ENCODE peak calls at places on chromosomes 2 and 18, in ten cellular contexts. M is left ventricle myocardium inferior, I is PC-3, U is astrocyte of the spinal cord, B is A549, X is neural crest cell, O is AG09319, A is psoas muscle, E is mucosa of descending colon, H is prostate gland. R is an unnamed sample.

GRCh38 chr2:224398289-224398688 is 3.6 kb downstream of the FAM124B start:
- DNase-seq in X (no peak), M (no peak), U (no peak), A (no peak), B (no peak), O (no peak), I (no peak), E (no peak), H (no peak), R (no peak)

GRCh38 chr18:39672171-39672570 is 2106.6 kb upstream of the CELF4 start:
- DNase-seq in O (no peak), A (no peak), H (no peak), M (no peak), E (no peak), U (no peak), I (no peak), X (no peak), B (no peak), R (no peak)

GRCh38 chr18:45402485-45403056 is 212.7 kb upstream of the SLC14A2 start:
- DNase-seq in M (no peak), E (peak; percentile 61), U (peak; percentile 82), H (no peak), B (no peak), I (peak; percentile 83), A (no peak), O (no peak), X (no peak), R (no peak)

GRCh38 chr2:238077292-238077691 is 16.5 kb downstream of the SCLY start:
- DNase-seq in H (no peak), M (no peak), B (no peak), A (no peak), O (no peak), E (no peak), I (no peak), X (no peak), U (no peak), R (no peak)

GRCh38 chr18:56891116-56891515 is 240.0 kb downstream of the WDR7 start:
- DNase-seq in X (no peak), U (no peak), B (no peak), M (no peak), H (no peak), I (no peak), E (no peak), A (no peak), O (no peak), R (no peak)

GRCh38 chr2:5064687-5065086 is 627.5 kb upstream of the SOX11 start:
- DNase-seq in M (no peak), U (no peak), B (no peak), O (no peak), I (no peak), H (no peak), E (no peak), X (no peak), A (no peak), R (no peak)

GRCh38 chr2:189763908-189764661 is 1.5 kb upstream of the OSGEPL1 start:
- DNase-seq in H (no peak), U (peak; percentile 20), E (no peak), O (no peak), B (no peak), X (no peak), M (no peak), I (no peak), A (no peak), R (no peak)

GRCh38 chr2:168529900-168530561 is 74.0 kb downstream of the CERS6 start:
- DNase-seq in H (no peak), E (no peak), I (peak; percentile 54), O (no peak), A (no peak), B (no peak), M (no peak), X (no peak), U (no peak), R (no peak)

GRCh38 chr2:10499911-10500521 is 51.9 kb upstream of the ODC1 start:
- DNase-seq in I (no peak), E (no peak), M (no peak), X (no peak), H (no peak), A (no peak), U (no peak), B (no peak), O (no peak), R (no peak)

GRCh38 chr2:10498525-10499274 is 50.6 kb upstream of the ODC1 start:
- DNase-seq in M (no peak), B (no peak), H (no peak), A (no peak), O (no peak), E (no peak), U (no peak), X (no peak), I (no peak), R (no peak)

GRCh38 chr2:10500601-10501361 is 52.7 kb upstream of the ODC1 start:
- DNase-seq in M (no peak), E (no peak), I (peak; percentile 94), A (no peak), X (no peak), H (no peak), O (no peak), U (no peak), B (no peak), R (no peak)

GRCh38 chr2:10497797-10498251 is 49.7 kb upstream of the ODC1 start:
- DNase-seq in X (no peak), U (peak; percentile 67), I (peak; percentile 93), E (peak; percentile 78), M (peak; percentile 42), O (peak; percentile 12), B (peak; percentile 84), H (peak; percentile 76), A (peak; percentile 84), R (no peak)

GRCh38 chr2:10499275-10499907 is 51.3 kb upstream of the ODC1 start:
- DNase-seq in O (no peak), B (no peak), E (no peak), U (no peak), I (peak; percentile 12), A (no peak), X (no peak), M (no peak), H (no peak), R (no peak)
- TF ChIP-seq CTCF in O (no peak), B (no peak), E (no peak), U (no peak), I (no peak), A (no peak), X (no peak), M (no peak), H (no peak), R (no peak)

GRCh38 chr18:49766646-49767045 is 46.7 kb downstream of the ACAA2 start:
- DNase-seq in H (no peak), M (no peak), X (no peak), I (no peak), U (no peak), O (no peak), A (no peak), B (no peak), E (no peak), R (no peak)

GRCh38 chr18:49767111-49768050 is 46.0 kb downstream of the ACAA2 start:
- DNase-seq in U (no peak), X (no peak), H (no peak), M (no peak), A (no peak), E (no peak), O (no peak), I (no peak), B (no peak), R (no peak)

GRCh38 chr18:49764032-49764431 is 49.3 kb downstream of the ACAA2 start:
- DNase-seq in E (no peak), O (no peak), I (no peak), A (no peak), U (peak; percentile 38), H (no peak), X (no peak), B (no peak), M (no peak), R (no peak)

GRCh38 chr18:49769047-49769708 is 44.2 kb downstream of the ACAA2 start:
- DNase-seq in B (no peak), X (no peak), O (no peak), U (no peak), M (no peak), I (no peak), H (no peak), A (no peak), E (no peak), R (no peak)

GRCh38 chr18:49768051-49768391 is 45.3 kb downstream of the ACAA2 start:
- DNase-seq in M (peak; percentile 33), O (peak; percentile 11), U (peak; percentile 80), A (peak; percentile 30), E (peak; percentile 80), X (peak; percentile 35), H (peak; percentile 71), I (peak; percentile 52), B (peak; percentile 7), R (no peak)
- TF ChIP-seq CTCF in M (peak; percentile 59), O (peak; percentile 63), U (peak; percentile 91), A (peak; percentile 48), E (peak; percentile 34), X (peak; percentile 75), H (peak; percentile 43), I (peak; percentile 61), B (peak; percentile 49), R (peak; percentile 8)

GRCh38 chr2:31334311-31335026 is 80.1 kb downstream of the XDH start:
- DNase-seq in X (no peak), U (peak; percentile 53), E (no peak), M (no peak), B (no peak), A (no peak), H (no peak), O (no peak), I (peak; percentile 93), R (no peak)

GRCh38 chr2:31331156-31331555 is 83.4 kb downstream of the XDH start:
- DNase-seq in H (no peak), U (no peak), M (no peak), O (no peak), E (no peak), A (no peak), X (no peak), B (no peak), I (no peak), R (no peak)

GRCh38 chr2:31333527-31334183 is 80.9 kb downstream of the XDH start:
- DNase-seq in E (peak; percentile 87), I (peak; percentile 94), O (peak; percentile 66), M (peak; percentile 72), X (peak; percentile 81), H (peak; percentile 89), U (peak; percentile 84), A (peak; percentile 70), B (peak; percentile 74), R (peak; percentile 72)

GRCh38 chr2:31332521-31332920 is 82.0 kb downstream of the XDH start:
- DNase-seq in E (no peak), M (no peak), H (no peak), I (no peak), X (no peak), B (no peak), A (no peak), O (no peak), U (no peak), R (no peak)

GRCh38 chr2:31333046-31333445 is 81.5 kb downstream of the XDH start:
- DNase-seq in B (no peak), I (no peak), A (no peak), M (no peak), X (no peak), H (no peak), O (no peak), U (no peak), E (no peak), R (no peak)
- TF ChIP-seq CTCF in B (no peak), I (no peak), A (no peak), M (no peak), X (no peak), H (no peak), O (no peak), U (no peak), E (no peak), R (no peak)

GRCh38 chr18:59059140-59059539 is 80.5 kb upstream of the SEC11C start:
- DNase-seq in X (no peak), I (peak; percentile 67), M (no peak), H (no peak), A (no peak), E (no peak), B (no peak), U (no peak), O (no peak), R (no peak)

GRCh38 chr18:59056706-59057492 is 82.8 kb upstream of the SEC11C start:
- DNase-seq in X (peak; percentile 88), U (peak; percentile 69), O (peak; percentile 10), A (peak; percentile 73), B (no peak), I (peak; percentile 77), E (no peak), H (no peak), M (peak; percentile 59), R (peak; percentile 35)

GRCh38 chr18:59055345-59056032 is 84.2 kb upstream of the SEC11C start:
- DNase-seq in I (no peak), E (no peak), B (no peak), O (no peak), M (no peak), U (no peak), H (no peak), A (no peak), X (no peak), R (no peak)

GRCh38 chr18:59057969-59058368 is 81.7 kb upstream of the SEC11C start:
- DNase-seq in M (no peak), X (no peak), A (no peak), H (no peak), U (peak; percentile 69), E (no peak), O (peak; percentile 52), I (peak; percentile 39), B (no peak), R (no peak)

DNA sequence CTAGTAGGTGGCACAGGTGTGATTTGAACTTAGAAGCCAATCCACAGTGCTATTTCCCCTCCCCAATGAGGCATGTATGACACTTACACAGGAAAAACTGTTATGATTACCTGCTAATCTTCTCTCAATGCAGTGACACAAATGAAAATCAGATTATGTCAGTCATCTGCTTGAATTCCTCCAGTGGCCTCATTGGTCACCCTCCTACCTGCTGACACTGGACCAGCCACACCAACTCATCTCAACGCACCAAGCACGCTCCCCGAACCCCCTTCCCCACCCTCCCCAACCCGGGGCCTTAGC is 82.2 kb upstream of the SEC11C start:
- DNase-seq in E (no peak), M (no peak), H (no peak), U (no peak), A (no peak), B (no peak), I (no peak), O (no peak), X (no peak), R (no peak)
- TF ChIP-seq CTCF in E (no peak), M (peak; percentile 4), H (no peak), U (no peak), A (no peak), B (no peak), I (no peak), O (no peak), X (no peak), R (no peak)

R was measured in GM10248.